ENCODE peak calls at places on chromosomes 4 and X, in five cellular contexts. Z is CD4-positive, alpha-beta memory T cell; V is neural progenitor cell; N is heart left ventricle; R is brain microvascular endothelial cell. H is an unnamed sample.

GRCh38 chrX:78321809-78322208 is 5.6 kb downstream of the CYSLTR1 start:
- DNase-seq in R (no peak), V (no peak), Z (peak; percentile 72), N (no peak), H (no peak)

GRCh38 chr4:84606645-84607044 is 23.7 kb downstream of the CDS1 start:
- DNase-seq in V (no peak), N (no peak), Z (no peak), R (no peak), H (no peak)

GRCh38 chr4:52912608-52913007 is 50.5 kb downstream of the RASL11B start:
- DNase-seq in R (peak; percentile 37), Z (no peak), N (no peak), V (no peak), H (no peak)

GRCh38 chr4:88006956-88007303 is 505 bp upstream of the PKD2 start:
- DNase-seq in N (no peak), V (no peak), R (no peak), Z (no peak), H (no peak)

GRCh38 chrX:349702-350101 is 31.1 kb upstream of the GTPBP6 start:
- DNase-seq in Z (no peak), N (no peak), R (no peak), V (no peak), H (no peak)

GRCh38 chr4:65917486-65917885 is 247.2 kb upstream of the EPHA5 start:
- DNase-seq in V (no peak), N (no peak), R (peak; percentile 79), Z (no peak), H (no peak)

GRCh38 chrX:48059296-48059639 is 12.2 kb downstream of the ZNF630 start:
- DNase-seq in V (no peak), R (no peak), N (no peak), Z (no peak), H (no peak)

GRCh38 chrX:350534-351321 is 32.1 kb upstream of the GTPBP6 start:
- DNase-seq in N (peak; percentile 57), V (no peak), Z (no peak), R (no peak), H (peak; percentile 71)

GRCh38 chr4:143359794-143360193 is 23.1 kb downstream of the GAB1 start:
- DNase-seq in R (no peak), N (no peak), V (no peak), Z (no peak), H (no peak)

GRCh38 chr4:182752158-182752910 is 164.9 kb downstream of the DCTD start:
- DNase-seq in Z (no peak), V (peak; percentile 45), R (peak; percentile 69), N (no peak), H (no peak)

GRCh38 chrX:45715787-45716186 is 515.1 kb upstream of the DIPK2B start:
- DNase-seq in V (no peak), Z (no peak), N (no peak), R (peak; percentile 33), H (no peak)

GRCh38 chr4:67723949-67724348 is 23.0 kb upstream of the UBA6 start:
- DNase-seq in Z (no peak), V (peak; percentile 25), N (no peak), R (no peak), H (peak; percentile 65)

GRCh38 chrX:41559662-41560061 is 112.5 kb downstream of the NYX start:
- DNase-seq in R (peak; percentile 87), V (no peak), N (no peak), Z (no peak), H (no peak)

GRCh38 chrX:68710870-68711576 is 63.6 kb downstream of the STARD8 start:
- DNase-seq in V (peak; percentile 68), Z (no peak), R (peak; percentile 32), N (no peak), H (no peak)

GRCh38 chrX:40303256-40304077 is 205.7 kb upstream of the BCOR start:
- DNase-seq in V (no peak), N (no peak), Z (no peak), R (no peak), H (no peak)

GRCh38 chr4:153787156-153787555 is 1.7 kb downstream of the SFRP2 start:
- DNase-seq in N (no peak), V (peak; percentile 52), R (no peak), Z (no peak), H (no peak)

DNA sequence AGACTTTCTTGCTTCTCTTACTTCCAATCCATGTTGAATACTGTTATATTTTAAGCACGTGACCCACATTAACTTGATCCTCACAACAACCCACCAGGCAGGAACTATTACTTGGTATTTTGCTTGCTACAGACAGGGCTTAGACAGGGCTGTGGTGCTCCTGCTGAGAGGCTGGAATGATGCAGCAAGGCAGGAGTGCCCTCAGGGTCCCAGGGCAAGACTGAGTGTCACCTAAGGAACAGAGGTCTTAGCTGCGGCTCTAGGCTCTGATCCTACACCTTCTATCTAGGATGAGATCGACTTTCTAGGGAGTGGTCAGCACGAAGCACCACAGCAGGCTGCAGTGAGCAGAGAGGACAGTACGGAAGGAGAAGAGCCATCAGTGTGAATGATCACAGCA is 20.0 kb downstream of the TAPT1 start:
- DNase-seq in V (peak; percentile 5), Z (no peak), N (no peak), R (no peak), H (no peak)
- H3K27ac ChIP-seq in V (no peak overlapping the region), Z (no peak overlapping the region), N (no peak overlapping the region), R (no peak overlapping the region), H (no peak overlapping the region)

DNA sequence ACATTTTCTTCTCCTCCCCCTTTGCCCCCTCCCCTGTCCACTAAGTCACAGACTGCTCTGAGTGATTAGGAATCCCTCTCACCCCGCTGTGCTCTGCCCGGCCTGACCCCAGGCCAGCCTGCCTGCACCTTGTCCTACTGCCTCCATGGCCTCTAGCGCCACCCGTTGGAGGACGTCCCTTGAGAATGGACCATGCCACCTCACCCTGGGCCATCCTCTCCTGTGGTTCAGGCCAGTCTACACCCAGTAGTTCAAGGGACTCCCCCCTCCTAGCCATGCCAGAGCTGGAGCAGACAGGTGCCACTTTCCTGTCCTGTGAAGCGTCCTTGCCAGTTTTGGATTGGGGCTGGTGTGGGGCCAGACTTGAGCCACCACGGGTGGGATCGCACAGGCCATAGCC is 9.7 kb upstream of the IRAK1 start:
- DNase-seq in Z (no peak), N (no peak), V (no peak), R (no peak), H (no peak)
- H3K27me3 ChIP-seq in Z (no peaks in the 10 kb centered on the region), N (no peaks in the 10 kb centered on the region), V (no peaks in the 10 kb centered on the region), R (no peaks in the 10 kb centered on the region), H (no peaks in the 10 kb centered on the region)

GRCh38 chrX:15761564-15762191 is 23.6 kb downstream of the CA5B start:
- DNase-seq in V (peak; percentile 70), R (peak; percentile 38), Z (peak; percentile 44), N (no peak), H (no peak)
- H3K4me3 ChIP-seq in V (no peak overlapping the region), R (no peak overlapping the region), Z (no peak overlapping the region), N (no peak overlapping the region), H (no peak overlapping the region)

GRCh38 chr4:24599275-24599674 is 14.9 kb upstream of the DHX15 start:
- DNase-seq in V (no peak), R (no peak), N (no peak), Z (no peak), H (no peak)

GRCh38 chr4:24595662-24596061 is 11.3 kb upstream of the DHX15 start:
- DNase-seq in Z (no peak), V (no peak), N (no peak), R (peak; percentile 14), H (no peak)

GRCh38 chr4:24601121-24601520 is 16.8 kb upstream of the DHX15 start:
- DNase-seq in Z (no peak), V (no peak), R (no peak), N (no peak), H (no peak)

GRCh38 chr4:24594887-24595286 is 10.5 kb upstream of the DHX15 start:
- DNase-seq in R (peak; percentile 74), Z (no peak), V (no peak), N (no peak), H (no peak)

DNA sequence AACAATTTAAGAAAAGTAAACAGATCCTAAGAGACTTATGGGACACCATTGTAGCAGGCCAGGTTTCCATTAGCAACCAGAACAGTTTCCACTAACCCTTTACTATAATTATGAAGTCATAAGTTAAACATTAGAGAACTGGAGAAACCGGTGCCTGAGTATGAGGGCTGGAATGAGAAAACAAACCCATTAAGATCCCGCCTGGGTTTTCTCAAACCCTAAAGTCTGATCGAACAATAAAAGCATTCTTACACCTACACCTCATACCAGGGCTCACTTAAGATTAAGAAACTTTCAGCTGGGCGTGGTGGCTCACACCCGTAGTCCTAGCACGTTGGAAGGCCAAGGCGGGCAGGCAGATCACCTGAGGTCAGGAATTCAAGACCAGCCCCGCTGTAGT is 13.7 kb upstream of the DHX15 start:
- DNase-seq in N (no peak), V (no peak), Z (no peak), R (peak; percentile 16), H (peak; percentile 74)
- H3K27ac ChIP-seq in N (no peak overlapping the region), V (no peak overlapping the region), Z (no peak overlapping the region), R (no peak overlapping the region), H (peak overlapping the region; percentile 81)

DNA sequence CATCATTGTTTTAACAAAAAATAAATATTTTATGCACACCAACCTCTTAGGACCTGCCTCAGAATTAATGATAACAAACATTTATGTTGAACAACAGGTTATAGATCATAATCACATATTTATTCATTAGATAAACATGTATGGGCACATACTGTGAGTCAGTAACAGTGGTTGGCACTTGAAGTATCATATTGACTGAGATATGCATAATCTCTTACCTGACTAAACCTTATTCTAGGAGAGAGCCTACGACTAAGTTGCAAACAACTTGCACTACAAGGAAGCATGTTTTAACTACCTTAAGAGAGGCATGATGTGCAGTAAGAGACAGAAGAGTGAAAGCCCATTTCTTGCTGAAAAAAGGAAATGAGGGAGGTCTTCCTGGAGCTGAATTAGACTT is 6.5 kb upstream of the DACH2 start:
- DNase-seq in N (no peak), V (no peak), R (no peak), Z (no peak), H (no peak)
- H3K27me3 ChIP-seq in N (no peaks in the 10 kb centered on the region), V (peaks cover 9% of the 10 kb centered on the region), R (no peaks in the 10 kb centered on the region), Z (no peaks in the 10 kb centered on the region), H (no peaks in the 10 kb centered on the region)

GRCh38 chrX:103215768-103216085 is 819 bp downstream of the BEX4 start:
- DNase-seq in Z (no peak), V (no peak), R (no peak), N (no peak), H (no peak)
- H3K4me3 ChIP-seq in Z (no peak overlapping the region), V (peak overlapping the region; percentile 86), R (peak overlapping the region; percentile 68), N (peak overlapping the region; percentile 76), H (peak overlapping the region; percentile 58)

GRCh38 chrX:19392703-19393102 is 49.0 kb downstream of the PDHA1 start:
- DNase-seq in Z (no peak), N (no peak), V (no peak), R (no peak), H (no peak)
- H3K27ac ChIP-seq in Z (no peak overlapping the region), N (no peak overlapping the region), V (no peak overlapping the region), R (no peak overlapping the region), H (no peak overlapping the region)